ENCODE peak calls at places on chromosomes 16 and 17, in five cellular contexts. Q, F, U, V and X are unnamed samples.

GRCh38 chr17:9622961-9623360 is 22.4 kb upstream of the USP43 start:
- DNase-seq in Q (no peak), F (no peak), U (no peak), V (no peak), X (no peak)

GRCh38 chr16:85916141-85916890 is 17.4 kb downstream of the IRF8 start:
- DNase-seq in Q (no peak), F (no peak), U (no peak), V (no peak), X (no peak)

GRCh38 chr16:75333770-75334169 is 82.3 kb upstream of the BCAR1 start:
- DNase-seq in Q (no peak), F (no peak), U (no peak), V (no peak), X (no peak)

GRCh38 chr17:7436556-7437368 is 1.5 kb downstream of the TMEM102 start:
- DNase-seq in Q (peak; percentile 77), F (peak; percentile 92), U (no peak), V (peak; percentile 59), X (peak; percentile 68)

GRCh38 chr16:46736695-46737094 is 11.4 kb downstream of the MYLK3 start:
- DNase-seq in Q (no peak), F (no peak), U (no peak), V (peak; percentile 4), X (no peak)

GRCh38 chr17:39094607-39095308 is 56.7 kb downstream of the PLXDC1 start:
- DNase-seq in Q (peak; percentile 15), F (no peak), U (no peak), V (no peak), X (no peak)

GRCh38 chr16:2035431-2036199 is 8.9 kb downstream of the NHERF2 start:
- DNase-seq in Q (no peak), F (peak; percentile 84), U (peak; percentile 81), V (no peak), X (peak; percentile 97)

GRCh38 chr17:42677921-42678781 is 1.4 kb upstream of the PLEKHH3 start:
- DNase-seq in Q (peak; percentile 63), F (peak; percentile 99), U (peak; percentile 82), V (no peak), X (peak; percentile 87)

GRCh38 chr16:73743665-73744496 is 552.7 kb upstream of the PSMD7 start:
- DNase-seq in Q (no peak), F (peak; percentile 4), U (no peak), V (no peak), X (no peak)

GRCh38 chr16:19831678-19832077 is 53.0 kb downstream of the GPRC5B start:
- DNase-seq in Q (no peak), F (peak; percentile 24), U (peak; percentile 89), V (no peak), X (peak; percentile 34)

GRCh38 chr16:87581867-87582220 is 20.5 kb upstream of the JPH3 start:
- DNase-seq in Q (no peak), F (peak; percentile 90), U (peak; percentile 98), V (peak; percentile 40), X (peak; percentile 97)

GRCh38 chr17:79125503-79125902 is 50.9 kb downstream of the ENGASE start:
- DNase-seq in Q (no peak), F (no peak), U (no peak), V (no peak), X (no peak)

GRCh38 chr16:29825145-29826044 is 5.1 kb downstream of the MVP start:
- DNase-seq in Q (no peak), F (peak; percentile 78), U (peak; percentile 69), V (no peak), X (peak; percentile 87)

GRCh38 chr17:35766903-35767510 is 6.3 kb downstream of the C17orf50 start:
- DNase-seq in Q (peak; percentile 22), F (peak; percentile 58), U (no peak), V (no peak), X (no peak)

GRCh38 chr16:1669698-1670097 is 8.4 kb upstream of the JPT2 start:
- DNase-seq in Q (no peak), F (no peak), U (no peak), V (no peak), X (no peak)

GRCh38 chr17:78879679-78880186 is 23.3 kb downstream of the CEP295NL start:
- DNase-seq in Q (peak; percentile 8), F (no peak), U (peak; percentile 87), V (no peak), X (peak; percentile 95)

GRCh38 chr16:30032083-30032819 is 1.2 kb upstream of the TLCD3B start:
- DNase-seq in Q (peak; percentile 44), F (peak; percentile 79), U (peak; percentile 49), V (no peak), X (peak; percentile 64)

GRCh38 chr16:66728117-66728787 is 23.2 kb downstream of the DYNC1LI2 start:
- DNase-seq in Q (no peak), F (peak; percentile 66), U (no peak), V (no peak), X (peak; percentile 49)

GRCh38 chr16:22139008-22139407 is 23.3 kb upstream of the SDR42E2 start:
- DNase-seq in Q (no peak), F (no peak), U (no peak), V (no peak), X (no peak)

GRCh38 chr16:30924797-30925645 is 1.6 kb downstream of the FBXL19 start:
- DNase-seq in Q (no peak), F (no peak), U (no peak), V (no peak), X (no peak)

GRCh38 chr16:57041182-57042156 is 50.9 kb upstream of the CPNE2 start:
- DNase-seq in Q (peak; percentile 85), F (peak; percentile 20), U (no peak), V (no peak), X (no peak)

GRCh38 chr17:2595736-2596135 is 2.3 kb downstream of the PAFAH1B1 start:
- DNase-seq in Q (no peak), F (no peak), U (no peak), V (no peak), X (no peak)
- H3K27ac ChIP-seq in Q (no peak overlapping the region), F (peak overlapping the region; percentile 4), U (no peak overlapping the region), V (peak overlapping the region; percentile 9), X (no peak overlapping the region)

DNA sequence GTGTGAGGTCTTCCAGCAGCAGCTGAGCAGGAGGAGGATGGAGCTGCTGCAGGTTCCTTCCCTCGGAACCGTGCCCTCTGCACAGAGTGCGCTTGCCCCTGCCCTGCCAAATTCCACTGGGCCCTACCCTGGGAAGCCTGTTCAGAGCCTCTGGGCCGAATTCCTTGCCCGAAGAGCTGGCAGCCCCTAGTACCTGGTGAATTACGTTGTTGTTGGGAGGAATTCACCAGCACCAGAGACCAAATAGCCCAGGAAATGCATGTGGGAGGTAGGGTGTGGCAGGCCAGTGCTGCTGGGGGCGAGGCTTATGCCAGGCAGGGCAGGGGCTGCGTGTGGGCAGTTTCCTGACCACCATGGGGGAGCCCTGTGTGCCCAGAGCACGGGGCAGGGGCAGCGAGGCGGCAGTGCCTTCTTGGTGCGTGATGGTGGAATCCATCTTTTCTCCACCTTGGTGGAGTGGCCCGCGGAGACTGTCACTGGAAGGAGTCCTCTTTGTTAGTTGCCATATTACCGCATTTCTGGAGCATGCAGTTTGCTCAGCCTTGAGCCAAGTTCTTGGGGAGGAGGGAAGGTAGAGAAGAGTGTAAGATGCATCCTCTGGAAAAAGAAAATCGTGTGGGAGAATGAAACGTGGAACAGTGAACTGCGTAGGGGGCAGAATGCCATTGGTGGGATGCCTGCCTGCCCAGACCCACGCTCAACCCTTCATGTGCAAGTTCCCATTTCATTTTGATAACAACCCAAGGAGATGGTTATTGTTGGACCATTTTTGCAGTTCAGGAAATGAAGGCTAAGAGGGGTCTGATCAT is 2.3 kb downstream of the MRC2 start:
- DNase-seq in Q (no peak), F (no peak), U (no peak), V (no peak), X (no peak)
- H3K27ac ChIP-seq in Q (no peak overlapping the region), F (peak overlapping the region; percentile 97), U (peak overlapping the region; percentile 89), V (no peak overlapping the region), X (no peak overlapping the region)

GRCh38 chr16:68526143-68526781 is 12.8 kb upstream of the ZFP90 start:
- DNase-seq in Q (no peak), F (peak; percentile 15), U (no peak), V (no peak), X (no peak)

GRCh38 chr16:68526782-68527145 is 12.3 kb upstream of the ZFP90 start:
- DNase-seq in Q (no peak), F (no peak), U (no peak), V (no peak), X (no peak)

GRCh38 chr16:68528686-68529379 is 10.3 kb upstream of the ZFP90 start:
- DNase-seq in Q (peak; percentile 87), F (peak; percentile 87), U (peak; percentile 76), V (peak; percentile 51), X (peak; percentile 78)

GRCh38 chr16:68529608-68529930 is 9.5 kb upstream of the ZFP90 start:
- DNase-seq in Q (no peak), F (no peak), U (no peak), V (no peak), X (no peak)

DNA sequence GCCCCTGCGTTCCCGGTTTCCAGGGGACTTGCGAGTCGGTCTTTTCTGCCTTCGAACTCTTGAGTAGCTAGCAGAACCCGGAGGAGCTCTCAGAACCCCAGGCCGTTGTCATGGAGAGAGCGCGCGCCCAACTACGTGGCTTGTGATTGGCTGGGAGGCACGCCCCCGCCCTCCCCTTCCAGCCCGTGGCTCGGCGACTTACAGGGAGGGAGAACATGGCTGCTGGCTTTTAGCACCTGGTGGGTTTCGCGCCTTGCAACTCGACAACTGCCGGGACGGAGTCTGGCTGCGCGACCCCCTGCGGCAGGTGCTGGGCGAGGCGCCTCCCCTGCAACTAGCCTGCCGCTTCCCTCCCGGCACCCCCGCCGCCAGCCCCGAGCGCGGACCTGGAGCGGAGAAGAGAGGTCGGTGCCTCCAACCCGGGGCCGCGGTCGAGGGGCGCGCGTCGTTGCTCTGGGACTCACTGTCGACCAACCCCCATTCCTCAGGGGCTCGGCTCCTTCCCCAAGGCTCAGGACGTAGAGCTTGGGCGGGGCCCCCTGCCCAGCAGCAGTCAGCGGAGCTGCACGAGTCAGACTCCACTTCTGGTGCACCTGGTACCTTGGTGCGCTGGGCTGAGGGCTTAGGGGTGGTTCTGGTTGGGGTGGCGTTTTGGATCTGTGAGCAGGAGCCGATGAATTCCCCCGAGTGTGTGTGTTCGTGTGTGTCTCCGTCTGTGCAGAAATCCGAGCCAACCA is 9.0 kb upstream of the ZFP90 start:
- DNase-seq in Q (peak; percentile 89), F (peak; percentile 91), U (peak; percentile 79), V (peak; percentile 47), X (peak; percentile 84)
- H3K27ac ChIP-seq in Q (no peak overlapping the region), F (peak overlapping the region; percentile 92), U (no peak overlapping the region), V (peak overlapping the region; percentile 24), X (no peak overlapping the region)

GRCh38 chr16:16867994-16868393 is 489.1 kb downstream of the NPIPA7 start:
- DNase-seq in Q (no peak), F (no peak), U (no peak), V (no peak), X (no peak)
- H3K27ac ChIP-seq in Q (no peak overlapping the region), F (peak overlapping the region; percentile 56), U (no peak overlapping the region), V (no peak overlapping the region), X (no peak overlapping the region)